ENCODE peak calls at places on chromosomes 12 and 14, in seven cellular contexts. N is heart left ventricle, W is thyroid gland, U is hepatocyte, T is astrocyte, J is A673, Y is esophagus squamous epithelium. Q is an unnamed sample.
A peak's percentile ranks its signal among the peaks of the same experiment; 100 is the strongest.

GRCh38 chr14:34436118-34436905 is 25.7 kb downstream of the SPTSSA start:
- DNase-seq in N (no peak), W (no peak), U (peak; percentile 34), T (peak; percentile 73), J (no peak), Y (no peak), Q (no peak)

GRCh38 chr12:50166776-50167025 is 468 bp downstream of the CERS5 start:
- DNase-seq in N (no peak), W (no peak), U (no peak), T (peak; percentile 24), J (no peak), Y (no peak), Q (no peak)

GRCh38 chr12:110244829-110245228 is 36.2 kb upstream of the ATP2A2 start:
- DNase-seq in N (peak; percentile 78), W (no peak), U (no peak), T (no peak), J (no peak), Y (no peak), Q (no peak)

GRCh38 chr14:102527255-102528232 is 18.0 kb upstream of the ANKRD9 start:
- DNase-seq in N (peak; percentile 45), W (no peak), U (peak; percentile 37), T (no peak), J (no peak), Y (no peak), Q (no peak)

GRCh38 chr12:45343269-45344051 is 127.6 kb downstream of the ANO6 start:
- DNase-seq in N (no peak), W (no peak), U (peak; percentile 24), T (peak; percentile 39), J (no peak), Y (no peak), Q (no peak)

GRCh38 chr12:131990066-131990979 is 40.6 kb downstream of the EP400 start:
- DNase-seq in N (no peak), W (no peak), U (no peak), T (peak; percentile 61), J (peak; percentile 88), Y (no peak), Q (no peak)

GRCh38 chr12:20681334-20681733 is 13.8 kb upstream of the SLCO1C1 start:
- DNase-seq in N (no peak), W (no peak), U (no peak), T (no peak), J (no peak), Y (no peak), Q (no peak)

GRCh38 chr12:116152268-116152667 is 125.2 kb downstream of the MED13L start:
- DNase-seq in N (no peak), W (no peak), U (no peak), T (peak; percentile 97), J (peak; percentile 43), Y (no peak), Q (no peak)

GRCh38 chr12:124512667-124513296 is 54.6 kb downstream of the NCOR2 start:
- DNase-seq in N (peak; percentile 93), W (peak; percentile 96), U (peak; percentile 76), T (peak; percentile 96), J (peak; percentile 79), Y (no peak), Q (no peak)

GRCh38 chr12:15472036-15472435 is 149.7 kb downstream of the PTPRO start:
- DNase-seq in N (no peak), W (no peak), U (peak; percentile 11), T (no peak), J (no peak), Y (no peak), Q (no peak)

GRCh38 chr14:31819281-31819680 is 257.8 kb upstream of the ARHGAP5 start:
- DNase-seq in N (no peak), W (no peak), U (no peak), T (no peak), J (peak; percentile 33), Y (no peak), Q (no peak)
- TF ChIP-seq CTCF in N (no peak), W (no peak), U (no peak), T (no peak), J (no peak), Y (no peak), Q (no peak)

GRCh38 chr14:98189521-98189920 is 1082.5 kb downstream of the BCL11B start:
- DNase-seq in N (no peak), W (no peak), U (no peak), T (no peak), J (no peak), Y (no peak), Q (no peak)
- H3K4me1 ChIP-seq in N (no peaks in the 10 kb centered on the region), W (no peaks in the 10 kb centered on the region), U (no peaks in the 10 kb centered on the region), T (no peaks in the 10 kb centered on the region), J (no peaks in the 10 kb centered on the region), Y (peaks cover 15% of the 10 kb centered on the region), Q (no peaks in the 10 kb centered on the region)

GRCh38 chr12:6049992-6050391 is 74.5 kb downstream of the VWF start:
- DNase-seq in N (no peak), W (no peak), U (no peak), T (no peak), J (no peak), Y (no peak), Q (no peak)
- H3K9me3 ChIP-seq in N (no peaks in the 10 kb centered on the region), W (no peaks in the 10 kb centered on the region), U (no peaks in the 10 kb centered on the region), T (no peaks in the 10 kb centered on the region), J (no peaks in the 10 kb centered on the region), Y (no peaks in the 10 kb centered on the region), Q (no peaks in the 10 kb centered on the region)

DNA sequence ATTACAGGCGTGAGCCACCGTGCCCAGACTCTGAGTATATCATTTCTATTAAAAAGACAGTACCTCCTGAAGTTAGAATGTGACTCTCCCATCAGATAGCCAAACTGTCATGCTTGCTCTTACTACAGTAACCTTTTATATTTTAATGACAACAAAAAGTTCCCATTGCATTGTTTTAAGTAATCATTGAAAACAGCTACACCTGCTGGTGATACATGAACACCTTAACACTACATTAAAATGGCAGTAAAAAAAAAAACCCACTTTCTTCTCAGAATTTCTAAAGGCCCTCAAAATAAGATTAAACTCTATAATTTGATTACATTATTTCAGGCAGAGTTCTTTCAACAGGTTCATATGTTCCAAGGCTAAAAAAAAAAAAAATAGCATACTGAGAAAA is 76.7 kb downstream of the SH2B3 start:
- DNase-seq in N (no peak), W (no peak), U (no peak), T (no peak), J (no peak), Y (no peak), Q (no peak)
- TF ChIP-seq CTCF in N (no peak), W (no peak), U (peak; percentile 24), T (no peak), J (no peak), Y (no peak), Q (no peak)